ENCODE peak calls at places on chromosome 3, in five cellular contexts. One of them, this sample, is unnamed.

GRCh38 chr3:178072931-178073330 is 463.3 kb upstream of the KCNMB2 start:
- DNase-seq in cardiac fibroblast: peak; percentile 61
- DNase-seq in OCI-LY7: no peak
- DNase-seq in Calu3: no peak
- DNase-seq in A549: no peak
- DNase-seq in this sample: no peak

GRCh38 chr3:160378331-160379109 is 20.5 kb downstream of the IFT80 start:
- DNase-seq in A549: no peak
- DNase-seq in cardiac fibroblast: peak; percentile 76
- DNase-seq in OCI-LY7: no peak
- DNase-seq in Calu3: no peak
- DNase-seq in this sample: no peak

GRCh38 chr3:17942856-17943255 is 200.4 kb upstream of the TBC1D5 start:
- DNase-seq in OCI-LY7: no peak
- DNase-seq in A549: no peak
- DNase-seq in cardiac fibroblast: no peak
- DNase-seq in Calu3: no peak
- DNase-seq in this sample: no peak

GRCh38 chr3:157147099-157147803 is 12.7 kb downstream of the CCNL1 start:
- DNase-seq in Calu3: no peak
- DNase-seq in A549: no peak
- DNase-seq in OCI-LY7: no peak
- DNase-seq in cardiac fibroblast: no peak
- DNase-seq in this sample: no peak

GRCh38 chr3:112374334-112374734 is 41.4 kb downstream of the CD200 start:
- DNase-seq in cardiac fibroblast: peak; percentile 73
- DNase-seq in A549: no peak
- DNase-seq in OCI-LY7: no peak
- DNase-seq in Calu3: no peak
- DNase-seq in this sample: no peak

GRCh38 chr3:52372822-52373504 is 56.8 kb downstream of the DNAH1 start:
- DNase-seq in A549: no peak
- DNase-seq in cardiac fibroblast: no peak
- DNase-seq in OCI-LY7: peak; percentile 84
- DNase-seq in Calu3: no peak
- DNase-seq in this sample: no peak

GRCh38 chr3:147760998-147761397 is 351.8 kb downstream of the ZIC1 start:
- DNase-seq in Calu3: no peak
- DNase-seq in OCI-LY7: no peak
- DNase-seq in A549: no peak
- DNase-seq in cardiac fibroblast: no peak
- DNase-seq in this sample: no peak

GRCh38 chr3:109050591-109051167 is 67.3 kb downstream of the MORC1 start:
- DNase-seq in OCI-LY7: peak; percentile 38
- DNase-seq in Calu3: peak; percentile 41
- DNase-seq in A549: peak; percentile 21
- DNase-seq in cardiac fibroblast: peak; percentile 40
- DNase-seq in this sample: peak; percentile 26

DNA sequence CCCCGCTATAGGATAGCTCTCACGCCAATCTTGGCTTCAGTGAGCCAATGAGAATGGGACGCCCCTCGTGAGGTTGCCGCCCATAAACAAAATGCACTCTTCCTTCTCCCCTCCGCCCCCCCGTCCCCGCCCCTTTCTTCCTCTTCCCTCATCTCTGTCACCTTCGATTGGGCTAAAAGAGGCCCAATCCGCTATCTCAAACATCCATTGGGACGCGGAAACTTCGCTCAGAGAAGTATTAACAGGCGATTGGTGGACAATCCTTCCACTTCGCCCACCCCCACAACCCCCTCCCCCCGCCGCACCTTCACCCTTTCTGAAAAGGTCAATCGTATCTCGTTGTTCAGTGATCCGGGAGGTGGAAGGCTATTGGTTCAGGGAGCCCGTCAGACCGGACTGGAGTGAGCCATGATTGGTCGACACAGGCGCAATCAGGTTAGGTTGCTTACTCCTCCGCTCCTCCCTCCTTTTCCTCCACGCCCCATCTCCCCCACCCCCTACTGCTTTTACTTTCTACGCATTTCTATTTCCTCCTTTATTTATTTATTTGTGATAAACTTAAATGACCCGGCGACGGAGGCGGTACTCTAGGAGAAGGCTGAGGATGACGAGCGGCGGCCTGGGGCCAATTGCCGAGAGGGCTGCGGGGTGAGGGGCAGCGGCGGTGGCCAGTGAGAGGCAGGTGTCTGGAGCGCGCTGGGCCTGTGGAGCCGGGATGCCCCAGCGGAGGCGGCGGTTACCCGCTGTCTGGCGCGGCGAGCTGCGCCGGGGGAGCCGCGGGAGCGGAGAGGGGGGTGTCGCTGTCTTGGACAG is 447 bp upstream of the ZBTB20 start:
- DNase-seq in Calu3: peak; percentile 96
- DNase-seq in A549: peak; percentile 86
- DNase-seq in OCI-LY7: peak; percentile 99
- DNase-seq in cardiac fibroblast: peak; percentile 100
- DNase-seq in this sample: peak; percentile 94
- TF ChIP-seq CTCF in Calu3: no peak
- TF ChIP-seq CTCF in A549: no peak
- TF ChIP-seq CTCF in OCI-LY7: no peak
- TF ChIP-seq CTCF in cardiac fibroblast: no peak
- TF ChIP-seq CTCF in this sample: no peak

GRCh38 chr3:106249159-106249558 is 380.3 kb upstream of the CBLB start:
- DNase-seq in OCI-LY7: no peak
- DNase-seq in cardiac fibroblast: no peak
- DNase-seq in A549: no peak
- DNase-seq in Calu3: no peak
- DNase-seq in this sample: no peak
- TF ChIP-seq CTCF in OCI-LY7: no peak
- TF ChIP-seq CTCF in cardiac fibroblast: no peak
- TF ChIP-seq CTCF in A549: no peak
- TF ChIP-seq CTCF in Calu3: no peak
- TF ChIP-seq CTCF in this sample: no peak

DNA sequence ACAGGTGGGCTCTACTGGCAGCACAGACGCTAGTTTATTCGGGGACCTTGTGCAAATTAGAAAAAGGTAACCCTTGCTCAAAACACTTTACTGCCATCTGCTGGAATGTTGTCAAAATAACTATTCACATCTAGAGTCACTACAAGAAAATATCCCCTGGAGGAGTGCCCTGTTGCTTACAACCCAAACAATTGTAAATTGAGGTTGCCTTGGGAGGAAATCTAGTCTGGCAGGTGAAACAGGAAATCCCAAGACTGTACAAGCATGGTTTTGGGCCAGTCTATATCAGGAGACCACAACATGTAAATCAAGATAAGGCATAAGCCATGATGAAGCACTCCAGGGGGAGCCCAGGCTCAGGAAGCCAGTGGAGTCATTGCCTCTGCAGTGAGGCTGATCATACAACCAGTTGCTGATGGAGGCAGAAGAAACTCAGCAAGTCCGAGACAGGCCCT is 136.8 kb upstream of the ACP3 start:
- DNase-seq in OCI-LY7: peak; percentile 58
- DNase-seq in cardiac fibroblast: peak; percentile 74
- DNase-seq in A549: peak; percentile 29
- DNase-seq in Calu3: peak; percentile 74
- DNase-seq in this sample: peak; percentile 23
- TF ChIP-seq CTCF in OCI-LY7: peak; percentile 79
- TF ChIP-seq CTCF in cardiac fibroblast: peak; percentile 51
- TF ChIP-seq CTCF in A549: peak; percentile 81
- TF ChIP-seq CTCF in Calu3: peak; percentile 89
- TF ChIP-seq CTCF in this sample: peak; percentile 49

DNA sequence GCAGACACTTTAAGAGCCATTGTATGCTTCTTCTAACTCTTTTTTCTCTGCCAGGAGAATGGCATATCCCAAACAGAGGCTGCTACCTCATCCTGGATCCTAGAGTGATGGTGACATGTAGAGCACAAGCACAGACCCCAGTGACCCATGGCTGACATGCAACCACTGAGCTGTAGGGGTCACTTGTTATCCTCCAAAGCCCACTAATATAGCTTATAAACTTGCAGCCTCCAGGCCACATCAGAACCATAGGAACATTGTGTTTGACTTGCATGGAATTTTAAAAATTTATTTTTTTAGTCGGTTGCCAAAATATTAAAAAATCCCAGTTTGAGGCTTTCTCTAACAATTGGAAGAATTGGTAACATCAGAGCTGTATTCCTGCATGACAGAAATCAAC is 283.0 kb upstream of the WNT5A start:
- DNase-seq in A549: no peak
- DNase-seq in cardiac fibroblast: no peak
- DNase-seq in OCI-LY7: no peak
- DNase-seq in Calu3: no peak
- DNase-seq in this sample: no peak
- TF ChIP-seq CTCF in A549: no peak
- TF ChIP-seq CTCF in cardiac fibroblast: no peak
- TF ChIP-seq CTCF in OCI-LY7: no peak
- TF ChIP-seq CTCF in Calu3: no peak
- TF ChIP-seq CTCF in this sample: no peak

This sample was measured in GM13977.